ENCODE peak calls at places on chromosomes 16 and 17, in six cellular contexts. One of them, this sample, is unnamed.

GRCh38 chr16:68920349-68920748 is 77.0 kb downstream of the TANGO6 start:
- DNase-seq in CD8-positive, alpha-beta memory T cell: no peak
- DNase-seq in neuronal stem cell: no peak
- DNase-seq in OCI-LY7: no peak
- DNase-seq in AG09309: no peak
- DNase-seq in CD8-positive, alpha-beta T cell: no peak
- DNase-seq in this sample: no peak

GRCh38 chr16:68373528-68374250 is 62.9 kb downstream of the PRMT7 start:
- DNase-seq in AG09309: no peak
- DNase-seq in OCI-LY7: no peak
- DNase-seq in neuronal stem cell: no peak
- DNase-seq in CD8-positive, alpha-beta T cell: no peak
- DNase-seq in CD8-positive, alpha-beta memory T cell: no peak
- DNase-seq in this sample: no peak

GRCh38 chr17:28406478-28406824 is 439 bp upstream of the SLC46A1 start:
- DNase-seq in CD8-positive, alpha-beta memory T cell: no peak
- DNase-seq in CD8-positive, alpha-beta T cell: no peak
- DNase-seq in OCI-LY7: no peak
- DNase-seq in AG09309: no peak
- DNase-seq in neuronal stem cell: no peak
- DNase-seq in this sample: no peak

GRCh38 chr16:69417537-69418199 is 6.8 kb upstream of the CYB5B start:
- DNase-seq in CD8-positive, alpha-beta T cell: no peak
- DNase-seq in AG09309: no peak
- DNase-seq in OCI-LY7: no peak
- DNase-seq in CD8-positive, alpha-beta memory T cell: no peak
- DNase-seq in neuronal stem cell: no peak
- DNase-seq in this sample: no peak

GRCh38 chr16:53323924-53324323 is 110.3 kb upstream of the RBL2 start:
- DNase-seq in OCI-LY7: no peak
- DNase-seq in CD8-positive, alpha-beta T cell: no peak
- DNase-seq in AG09309: no peak
- DNase-seq in CD8-positive, alpha-beta memory T cell: no peak
- DNase-seq in neuronal stem cell: no peak
- DNase-seq in this sample: no peak

GRCh38 chr17:78583091-78583490 is 5.9 kb upstream of the DNAH17 start:
- DNase-seq in OCI-LY7: peak
- DNase-seq in CD8-positive, alpha-beta memory T cell: no peak
- DNase-seq in neuronal stem cell: no peak
- DNase-seq in CD8-positive, alpha-beta T cell: no peak
- DNase-seq in AG09309: no peak
- DNase-seq in this sample: no peak

GRCh38 chr17:29524692-29525091 is 42.1 kb downstream of the ABHD15 start:
- DNase-seq in CD8-positive, alpha-beta memory T cell: no peak
- DNase-seq in OCI-LY7: no peak
- DNase-seq in CD8-positive, alpha-beta T cell: no peak
- DNase-seq in neuronal stem cell: no peak
- DNase-seq in AG09309: no peak
- DNase-seq in this sample: no peak

GRCh38 chr16:31002252-31002700 is 8.2 kb downstream of the STX1B start:
- DNase-seq in neuronal stem cell: no peak
- DNase-seq in AG09309: no peak
- DNase-seq in CD8-positive, alpha-beta memory T cell: no peak
- DNase-seq in OCI-LY7: no peak
- DNase-seq in CD8-positive, alpha-beta T cell: no peak
- DNase-seq in this sample: no peak

GRCh38 chr17:12050646-12051225 is 30.1 kb downstream of the MAP2K4 start:
- DNase-seq in CD8-positive, alpha-beta memory T cell: no peak
- DNase-seq in CD8-positive, alpha-beta T cell: no peak
- DNase-seq in neuronal stem cell: no peak
- DNase-seq in AG09309: no peak
- DNase-seq in OCI-LY7: no peak
- DNase-seq in this sample: no peak

GRCh38 chr16:12767897-12768296 is 35.8 kb downstream of the CPPED1 start:
- DNase-seq in CD8-positive, alpha-beta T cell: no peak
- DNase-seq in OCI-LY7: no peak
- DNase-seq in CD8-positive, alpha-beta memory T cell: no peak
- DNase-seq in AG09309: no peak
- DNase-seq in neuronal stem cell: no peak
- DNase-seq in this sample: no peak

GRCh38 chr17:17151055-17151454 is 55.1 kb downstream of the PLD6 start:
- DNase-seq in AG09309: peak
- DNase-seq in OCI-LY7: no peak
- DNase-seq in CD8-positive, alpha-beta memory T cell: no peak
- DNase-seq in neuronal stem cell: no peak
- DNase-seq in CD8-positive, alpha-beta T cell: no peak
- DNase-seq in this sample: peak

GRCh38 chr17:64682261-64683181 is 20.4 kb upstream of the SMURF2 start:
- DNase-seq in neuronal stem cell: no peak
- DNase-seq in CD8-positive, alpha-beta memory T cell: no peak
- DNase-seq in OCI-LY7: no peak
- DNase-seq in CD8-positive, alpha-beta T cell: no peak
- DNase-seq in AG09309: peak
- DNase-seq in this sample: no peak

GRCh38 chr16:68401871-68402747 is 46.2 kb downstream of the SMPD3 start:
- DNase-seq in CD8-positive, alpha-beta memory T cell: no peak
- DNase-seq in AG09309: peak
- DNase-seq in CD8-positive, alpha-beta T cell: no peak
- DNase-seq in OCI-LY7: no peak
- DNase-seq in neuronal stem cell: no peak
- DNase-seq in this sample: no peak

GRCh38 chr17:17572010-17572785 is 19.3 kb downstream of the PEMT start:
- DNase-seq in AG09309: no peak
- DNase-seq in OCI-LY7: no peak
- DNase-seq in neuronal stem cell: no peak
- DNase-seq in CD8-positive, alpha-beta T cell: no peak
- DNase-seq in CD8-positive, alpha-beta memory T cell: no peak
- DNase-seq in this sample: no peak

DNA sequence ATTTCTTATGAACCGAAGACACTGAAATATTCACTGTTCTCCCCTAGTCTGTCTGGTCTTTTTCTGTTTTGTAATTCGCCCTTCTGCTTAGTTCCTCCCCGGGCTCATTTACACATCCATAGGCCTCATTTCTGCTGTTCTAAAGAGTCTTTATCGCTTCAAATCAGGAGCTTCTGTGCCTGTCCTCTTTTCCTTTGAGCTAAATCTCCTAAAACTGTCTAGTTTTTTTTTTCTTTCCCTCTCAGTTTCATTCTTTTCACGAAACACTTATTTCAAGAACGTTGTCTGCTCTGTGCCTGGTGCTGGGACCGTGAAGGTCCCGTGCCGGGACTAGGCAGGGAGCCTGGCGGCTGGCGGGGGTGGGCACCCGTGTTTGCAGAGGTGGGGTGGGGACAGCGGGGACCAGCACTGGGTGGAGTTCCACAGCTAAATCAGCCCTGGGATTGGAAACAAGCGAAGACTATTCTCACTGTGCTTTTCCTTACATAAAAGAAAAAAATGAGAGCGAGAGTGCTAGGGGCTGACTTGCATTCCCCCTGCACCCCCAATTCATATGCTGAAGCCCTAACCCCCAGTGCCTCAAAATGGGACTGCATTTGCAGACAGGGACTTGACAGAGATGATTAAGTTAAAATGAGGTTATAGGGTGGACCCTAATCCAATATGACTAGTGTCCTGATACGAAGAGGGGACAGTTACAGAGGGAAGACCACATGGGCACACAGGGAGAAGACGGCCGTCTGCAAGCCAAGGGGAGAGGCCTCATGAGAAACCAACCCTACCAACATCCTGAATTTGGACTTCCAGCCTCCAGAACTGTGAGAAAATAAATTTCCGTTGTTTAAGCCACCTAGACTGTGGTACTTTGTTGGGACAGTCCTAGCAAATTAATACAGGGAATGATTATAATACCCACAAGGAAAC is 1.4 kb upstream of the TMEM220 start:
- DNase-seq in AG09309: no peak
- DNase-seq in CD8-positive, alpha-beta T cell: no peak
- DNase-seq in OCI-LY7: no peak
- DNase-seq in CD8-positive, alpha-beta memory T cell: no peak
- DNase-seq in neuronal stem cell: no peak
- DNase-seq in this sample: no peak
- H3K4me3 ChIP-seq in AG09309: no peak
- H3K4me3 ChIP-seq in CD8-positive, alpha-beta T cell: no peak
- H3K4me3 ChIP-seq in OCI-LY7: no peak
- H3K4me3 ChIP-seq in CD8-positive, alpha-beta memory T cell: no peak
- H3K4me3 ChIP-seq in neuronal stem cell: no peak
- H3K4me3 ChIP-seq in this sample: peak

GRCh38 chr16:81917375-81917774 is 93.9 kb downstream of the SDR42E1 start:
- DNase-seq in OCI-LY7: peak
- DNase-seq in CD8-positive, alpha-beta memory T cell: no peak
- DNase-seq in AG09309: no peak
- DNase-seq in neuronal stem cell: no peak
- DNase-seq in CD8-positive, alpha-beta T cell: no peak
- DNase-seq in this sample: no peak
- H3K4me3 ChIP-seq in OCI-LY7: no peak
- H3K4me3 ChIP-seq in CD8-positive, alpha-beta memory T cell: no peak
- H3K4me3 ChIP-seq in AG09309: no peak
- H3K4me3 ChIP-seq in neuronal stem cell: no peak
- H3K4me3 ChIP-seq in CD8-positive, alpha-beta T cell: no peak
- H3K4me3 ChIP-seq in this sample: no peak

GRCh38 chr17:66446419-66446818 is 144.0 kb downstream of the PRKCA start:
- DNase-seq in AG09309: no peak
- DNase-seq in OCI-LY7: peak
- DNase-seq in CD8-positive, alpha-beta T cell: no peak
- DNase-seq in CD8-positive, alpha-beta memory T cell: no peak
- DNase-seq in neuronal stem cell: no peak
- DNase-seq in this sample: no peak
- H3K4me3 ChIP-seq in AG09309: no peak
- H3K4me3 ChIP-seq in OCI-LY7: peak
- H3K4me3 ChIP-seq in CD8-positive, alpha-beta T cell: no peak
- H3K4me3 ChIP-seq in CD8-positive, alpha-beta memory T cell: no peak
- H3K4me3 ChIP-seq in neuronal stem cell: no peak
- H3K4me3 ChIP-seq in this sample: no peak

GRCh38 chr16:72788269-72788809 is 259.6 kb downstream of the ZFHX3 start:
- DNase-seq in CD8-positive, alpha-beta T cell: no peak
- DNase-seq in AG09309: no peak
- DNase-seq in neuronal stem cell: no peak
- DNase-seq in OCI-LY7: no peak
- DNase-seq in CD8-positive, alpha-beta memory T cell: peak
- DNase-seq in this sample: no peak
- H3K4me3 ChIP-seq in CD8-positive, alpha-beta T cell: no peak
- H3K4me3 ChIP-seq in AG09309: peak
- H3K4me3 ChIP-seq in neuronal stem cell: no peak
- H3K4me3 ChIP-seq in OCI-LY7: no peak
- H3K4me3 ChIP-seq in CD8-positive, alpha-beta memory T cell: no peak
- H3K4me3 ChIP-seq in this sample: peak

DNA sequence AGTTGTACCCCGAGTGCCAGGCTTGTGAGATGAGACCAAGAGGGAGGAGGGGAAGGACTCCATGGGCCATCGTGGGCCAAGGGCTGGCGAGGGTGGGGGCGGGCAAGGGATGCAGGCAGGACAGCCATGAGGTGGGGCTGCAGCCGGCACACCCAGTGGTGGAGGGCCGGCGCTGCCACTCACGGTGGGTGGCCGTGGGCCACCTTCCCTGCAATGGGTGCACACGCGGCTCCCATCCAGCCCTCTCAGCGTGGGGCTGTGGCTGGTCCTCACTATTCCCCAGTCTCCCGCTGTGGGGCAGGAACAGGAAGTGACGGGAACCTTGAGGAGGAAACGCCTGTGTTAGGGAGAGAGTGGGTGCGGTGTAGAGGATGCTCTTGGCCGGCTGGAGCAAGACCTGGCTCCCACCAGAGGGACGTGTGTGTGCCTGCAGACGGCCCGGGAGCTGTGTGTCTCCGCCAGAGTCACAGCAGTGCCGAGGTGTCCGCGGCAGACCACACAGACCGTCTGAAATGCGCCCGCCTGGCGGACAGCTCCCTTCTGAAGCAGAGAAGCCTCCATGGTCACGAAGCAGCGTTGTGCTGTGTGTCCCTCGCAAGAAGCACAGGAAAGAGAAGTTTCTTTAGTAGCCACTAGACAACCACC is 23.6 kb downstream of the CIBAR2 start:
- DNase-seq in OCI-LY7: no peak
- DNase-seq in AG09309: no peak
- DNase-seq in CD8-positive, alpha-beta memory T cell: no peak
- DNase-seq in CD8-positive, alpha-beta T cell: no peak
- DNase-seq in neuronal stem cell: no peak
- DNase-seq in this sample: no peak
- H3K4me3 ChIP-seq in OCI-LY7: no peak
- H3K4me3 ChIP-seq in AG09309: no peak
- H3K4me3 ChIP-seq in CD8-positive, alpha-beta memory T cell: no peak
- H3K4me3 ChIP-seq in CD8-positive, alpha-beta T cell: no peak
- H3K4me3 ChIP-seq in neuronal stem cell: no peak
- H3K4me3 ChIP-seq in this sample: no peak

DNA sequence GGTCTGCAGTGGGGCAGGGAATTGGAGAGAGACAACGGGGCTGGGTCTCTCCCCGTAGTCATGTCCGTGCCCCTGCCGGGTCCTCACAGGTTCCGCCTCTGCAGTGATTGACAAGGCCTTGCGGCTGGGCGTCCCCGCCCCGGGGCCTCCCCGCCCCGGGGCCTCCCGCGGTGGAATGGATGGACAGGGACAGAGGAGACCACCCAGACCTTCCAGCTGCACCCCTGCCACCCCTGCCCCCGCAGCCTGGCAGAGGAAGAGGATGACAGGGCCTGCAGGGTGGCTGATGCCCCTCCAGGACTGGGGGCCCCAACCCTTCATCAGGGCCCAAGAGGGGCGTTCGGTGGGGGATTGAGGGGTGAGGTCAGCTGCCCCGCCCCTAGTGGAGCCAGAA is 216.4 kb upstream of the CIBAR2 start:
- DNase-seq in neuronal stem cell: no peak
- DNase-seq in CD8-positive, alpha-beta memory T cell: no peak
- DNase-seq in AG09309: no peak
- DNase-seq in CD8-positive, alpha-beta T cell: no peak
- DNase-seq in OCI-LY7: no peak
- DNase-seq in this sample: no peak
- H3K4me3 ChIP-seq in neuronal stem cell: no peak
- H3K4me3 ChIP-seq in CD8-positive, alpha-beta memory T cell: no peak
- H3K4me3 ChIP-seq in AG09309: no peak
- H3K4me3 ChIP-seq in CD8-positive, alpha-beta T cell: no peak
- H3K4me3 ChIP-seq in OCI-LY7: no peak
- H3K4me3 ChIP-seq in this sample: no peak

DNA sequence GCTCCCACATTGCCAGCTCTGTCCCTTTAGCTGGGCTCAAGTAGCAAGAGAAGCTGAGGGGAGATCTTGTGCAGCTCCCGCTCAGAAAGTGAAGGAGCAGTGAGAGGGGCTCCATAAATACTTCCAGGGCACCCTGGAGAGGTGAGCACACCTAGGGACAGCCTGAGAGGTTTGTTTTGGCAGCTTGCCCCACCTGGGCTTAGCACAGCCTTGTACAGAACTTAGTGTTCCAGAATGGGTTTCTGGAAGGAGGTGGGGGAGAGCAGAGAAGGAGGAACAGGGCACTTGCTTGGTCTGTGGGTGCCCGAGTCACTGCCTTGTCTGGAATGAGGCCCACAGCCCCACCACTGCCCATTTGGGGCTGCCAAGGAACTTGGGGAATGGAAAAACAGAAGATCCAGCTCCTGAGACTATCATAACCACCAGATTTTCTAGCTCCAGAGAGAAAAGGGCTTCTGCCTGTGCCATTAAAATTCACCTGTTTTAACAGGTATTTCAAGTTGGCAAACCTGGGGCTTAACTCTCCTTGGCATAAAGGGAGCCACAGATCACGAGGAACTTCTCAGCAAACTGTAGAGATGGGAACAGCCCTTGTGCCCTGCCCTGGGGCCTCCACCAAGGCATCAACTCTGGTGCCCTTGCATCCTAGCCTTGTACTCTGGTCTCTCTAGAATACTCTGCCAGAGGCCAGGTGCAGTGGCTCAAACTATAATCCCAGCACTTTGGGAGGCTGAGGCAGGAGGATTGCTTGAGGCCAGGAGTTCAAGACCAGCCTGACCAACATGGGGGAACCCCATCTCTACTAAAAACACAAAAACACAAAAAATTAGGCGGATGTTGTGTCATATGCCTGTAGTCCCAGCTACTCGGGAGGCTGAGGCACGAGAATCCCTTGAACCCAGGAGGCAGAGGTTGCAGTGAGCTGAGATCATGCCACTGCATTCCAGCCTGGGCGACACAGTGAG is 1.9 kb downstream of the PRR15L start:
- DNase-seq in neuronal stem cell: no peak
- DNase-seq in CD8-positive, alpha-beta memory T cell: no peak
- DNase-seq in AG09309: no peak
- DNase-seq in CD8-positive, alpha-beta T cell: no peak
- DNase-seq in OCI-LY7: no peak
- DNase-seq in this sample: no peak
- H3K4me3 ChIP-seq in neuronal stem cell: no peak
- H3K4me3 ChIP-seq in CD8-positive, alpha-beta memory T cell: no peak
- H3K4me3 ChIP-seq in AG09309: no peak
- H3K4me3 ChIP-seq in CD8-positive, alpha-beta T cell: no peak
- H3K4me3 ChIP-seq in OCI-LY7: no peak
- H3K4me3 ChIP-seq in this sample: no peak

This sample was measured in HFF-Myc.